ENCODE peak calls at places on chromosomes 11 and 22, in six cellular contexts. Y is Panc1; J is astrocyte of the spinal cord; H is cardiac muscle cell; A is CD8-positive, alpha-beta T cell; U is GM23338. B is an unnamed sample.

GRCh38 chr11:35711173-35711910 is 48.8 kb downstream of the TRIM44 start:
- DNase-seq in Y (no peak), J (no peak), H (no peak), A (no peak), U (peak; percentile 8), B (no peak)

GRCh38 chr11:82867495-82868082 is 32.6 kb downstream of the PRCP start:
- DNase-seq in Y (peak; percentile 52), J (peak; percentile 84), H (peak; percentile 95), A (peak; percentile 74), U (peak; percentile 98), B (peak; percentile 88)

GRCh38 chr11:15742626-15743243 is 613.6 kb downstream of the SOX6 start:
- DNase-seq in Y (no peak), J (peak; percentile 28), H (no peak), A (no peak), U (no peak), B (peak; percentile 13)

GRCh38 chr22:39244073-39244495 is 698 bp downstream of the PDGFB start:
- DNase-seq in Y (no peak), J (no peak), H (no peak), A (no peak), U (no peak), B (no peak)

GRCh38 chr11:380491-380890 is 11.2 kb downstream of the B4GALNT4 start:
- DNase-seq in Y (no peak), J (no peak), H (no peak), A (no peak), U (no peak), B (no peak)

GRCh38 chr11:28836285-28837081 is 728.3 kb downstream of the METTL15 start:
- DNase-seq in Y (peak; percentile 67), J (peak; percentile 97), H (peak; percentile 3), A (no peak), U (no peak), B (peak; percentile 99)

GRCh38 chr22:23437779-23438178 is 142.3 kb downstream of the IGLL1 start:
- DNase-seq in Y (no peak), J (no peak), H (no peak), A (no peak), U (no peak), B (no peak)

GRCh38 chr22:41532908-41533825 is 11.1 kb downstream of the POLR3H start:
- DNase-seq in Y (no peak), J (peak; percentile 40), H (peak; percentile 90), A (peak; percentile 65), U (peak; percentile 89), B (peak; percentile 72)

GRCh38 chr22:40922484-40923303 is 28.5 kb upstream of the RBX1 start:
- DNase-seq in Y (peak; percentile 30), J (peak; percentile 78), H (peak; percentile 71), A (no peak), U (peak; percentile 72), B (peak; percentile 81)

GRCh38 chr22:46953968-46954755 is 191.7 kb downstream of the TBC1D22A start:
- DNase-seq in Y (no peak), J (no peak), H (no peak), A (no peak), U (peak; percentile 36), B (no peak)

GRCh38 chr22:45997077-45997774 is 20.3 kb upstream of the WNT7B start:
- DNase-seq in Y (no peak), J (peak; percentile 98), H (no peak), A (peak; percentile 24), U (peak; percentile 37), B (peak; percentile 98)

GRCh38 chr22:45535400-45535799 is 32.7 kb downstream of the FBLN1 start:
- DNase-seq in Y (no peak), J (no peak), H (no peak), A (no peak), U (no peak), B (no peak)

GRCh38 chr22:38755155-38755910 is 465 bp downstream of the SUN2 start:
- DNase-seq in Y (no peak), J (peak; percentile 59), H (peak; percentile 66), A (peak; percentile 62), U (peak; percentile 66), B (peak; percentile 81)

GRCh38 chr22:45804986-45805325 is 133.3 kb downstream of the ATXN10 start:
- DNase-seq in Y (peak; percentile 67), J (peak; percentile 95), H (no peak), A (no peak), U (no peak), B (peak; percentile 94)

GRCh38 chr11:2533642-2534115 is 88.9 kb downstream of the KCNQ1 start:
- DNase-seq in Y (peak; percentile 24), J (peak; percentile 93), H (peak; percentile 75), A (peak; percentile 53), U (peak; percentile 83), B (peak; percentile 91)

GRCh38 chr22:49297871-49298721 is 529.6 kb downstream of the BRD1 start:
- DNase-seq in Y (no peak), J (no peak), H (no peak), A (no peak), U (no peak), B (no peak)

GRCh38 chr22:34055525-34056200 is 135.4 kb upstream of the LARGE1 start:
- DNase-seq in Y (no peak), J (no peak), H (peak; percentile 49), A (no peak), U (peak; percentile 86), B (peak; percentile 3)

GRCh38 chr11:68649851-68650555 is 34.3 kb upstream of the GAL start:
- DNase-seq in Y (no peak), J (no peak), H (no peak), A (no peak), U (peak; percentile 40), B (no peak)

GRCh38 chr11:102449651-102450570 is 2.7 kb downstream of the TMEM123 start:
- DNase-seq in Y (no peak), J (no peak), H (no peak), A (no peak), U (no peak), B (no peak)

GRCh38 chr22:41596776-41597634 is 7.4 kb upstream of the PMM1 start:
- DNase-seq in Y (no peak), J (peak; percentile 41), H (peak; percentile 81), A (peak; percentile 36), U (peak; percentile 87), B (peak; percentile 60)

GRCh38 chr11:11025087-11025486 is 167.2 kb upstream of the ZBED5 start:
- DNase-seq in Y (no peak), J (peak; percentile 42), H (no peak), A (no peak), U (no peak), B (no peak)

GRCh38 chr22:39622881-39623367 is 52.4 kb downstream of the CACNA1I start:
- DNase-seq in Y (no peak), J (no peak), H (peak; percentile 66), A (peak; percentile 66), U (peak; percentile 89), B (peak; percentile 28)

GRCh38 chr11:60783141-60783484 is 2.0 kb upstream of the MS4A10 start:
- DNase-seq in Y (no peak), J (no peak), H (no peak), A (no peak), U (no peak), B (no peak)

GRCh38 chr22:33110562-33111163 is 52.5 kb upstream of the SYN3 start:
- DNase-seq in Y (no peak), J (no peak), H (no peak), A (no peak), U (no peak), B (no peak)

GRCh38 chr11:115612331-115612730 is 108.1 kb upstream of the CADM1 start:
- DNase-seq in Y (no peak), J (no peak), H (no peak), A (no peak), U (peak; percentile 73), B (peak; percentile 8)

GRCh38 chr11:14908214-14908880 is 16.3 kb upstream of the CYP2R1 start:
- DNase-seq in Y (no peak), J (peak; percentile 41), H (peak; percentile 44), A (peak; percentile 34), U (peak; percentile 70), B (peak; percentile 65)

GRCh38 chr11:69945157-69945556 is 125.9 kb upstream of the FGF3 start:
- DNase-seq in Y (no peak), J (no peak), H (no peak), A (no peak), U (no peak), B (no peak)

GRCh38 chr22:49931863-49932262 is 13.4 kb downstream of the CRELD2 start:
- DNase-seq in Y (no peak), J (no peak), H (no peak), A (no peak), U (no peak), B (no peak)

GRCh38 chr22:49332691-49333090 is 495.0 kb downstream of the BRD1 start:
- DNase-seq in Y (no peak), J (no peak), H (no peak), A (no peak), U (no peak), B (no peak)

DNA sequence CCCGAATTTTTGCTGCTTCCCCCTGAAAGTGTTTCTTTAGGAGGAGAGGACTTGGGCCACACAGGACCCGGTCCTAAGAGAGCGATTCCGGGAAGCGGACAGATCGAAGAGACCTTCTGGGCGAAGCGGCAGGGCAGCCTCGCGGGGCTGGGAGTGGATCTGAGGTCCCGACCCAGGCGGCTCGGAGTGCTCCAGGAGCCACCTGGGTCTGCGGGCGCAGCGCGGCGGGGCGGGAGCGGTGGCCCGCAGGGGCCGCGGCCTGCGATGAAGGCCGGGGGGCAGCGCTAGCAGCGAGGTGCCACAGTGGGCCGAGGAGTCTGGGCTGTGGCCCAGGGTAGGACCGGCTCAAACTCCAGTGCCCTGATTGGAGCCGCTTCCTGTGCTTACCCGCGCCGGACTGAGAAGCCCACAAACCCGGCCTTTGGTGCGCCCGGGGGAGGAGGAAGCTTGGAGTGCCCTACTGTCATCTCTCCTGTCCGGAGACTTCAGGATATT is 1.8 kb downstream of the PKNOX2 start:
- DNase-seq in Y (no peak), J (peak; percentile 24), H (peak; percentile 44), A (no peak), U (peak; percentile 60), B (peak; percentile 44)
- H3K4me3 ChIP-seq in Y (no peak overlapping the region), J (peak overlapping the region; percentile 68), H (peak overlapping the region; percentile 75), A (peak overlapping the region; percentile 45), U (peak overlapping the region; percentile 80), B (peak overlapping the region; percentile 65)

GRCh38 chr11:18600915-18601569 is 1.5 kb downstream of the MISFA start:
- DNase-seq in Y (no peak), J (no peak), H (no peak), A (no peak), U (no peak), B (no peak)

GRCh38 chr11:18594999-18595749 is 4.4 kb upstream of the MISFA start:
- DNase-seq in Y (no peak), J (peak; percentile 48), H (no peak), A (no peak), U (no peak), B (peak; percentile 22)

GRCh38 chr11:18599739-18600230 is at the start of gene MISFA:
- DNase-seq in Y (no peak), J (no peak), H (no peak), A (no peak), U (no peak), B (peak; percentile 23)
- H3K4me3 ChIP-seq in Y (no peak within 1 kb of the TSS), J (no peak within 1 kb of the TSS), H (no peak within 1 kb of the TSS), A (no peak within 1 kb of the TSS), U (no peak within 1 kb of the TSS), B (no peak within 1 kb of the TSS)

GRCh38 chr11:87447606-87448005 is 409.9 kb downstream of the TMEM135 start:
- DNase-seq in Y (no peak), J (no peak), H (no peak), A (no peak), U (no peak), B (no peak)
- H3K4me3 ChIP-seq in Y (no peak overlapping the region), J (no peak overlapping the region), H (no peak overlapping the region), A (no peak overlapping the region), U (no peak overlapping the region), B (no peak overlapping the region)

DNA sequence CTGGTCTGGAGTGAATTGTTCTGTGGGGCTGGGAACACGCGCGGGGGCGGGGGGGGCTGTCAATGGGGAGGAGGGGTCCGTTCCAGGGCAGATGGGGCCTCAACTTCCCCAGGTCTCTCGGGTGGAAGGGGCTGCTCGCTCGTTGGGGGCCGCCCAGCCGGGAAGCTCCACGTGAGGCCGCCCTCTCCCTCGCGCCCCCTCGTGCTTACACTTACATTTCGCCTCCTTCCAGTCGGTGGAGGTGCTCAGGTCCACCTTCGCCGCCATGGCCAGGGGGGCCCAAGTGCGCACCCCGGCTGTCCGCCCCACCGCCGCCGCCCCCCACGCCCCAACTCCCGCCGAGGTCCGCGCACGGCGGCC is 451 bp downstream of the MACROD1 start:
- DNase-seq in Y (no peak), J (no peak), H (peak; percentile 22), A (no peak), U (no peak), B (no peak)
- H3K4me3 ChIP-seq in Y (peak overlapping the region; percentile 74), J (peak overlapping the region; percentile 63), H (peak overlapping the region; percentile 50), A (peak overlapping the region; percentile 78), U (peak overlapping the region; percentile 73), B (peak overlapping the region; percentile 65)

B was measured in cardiac fibroblast.